ENCODE peak calls at places on chromosomes 13 and 19, in nine cellular contexts. B, W, I, N, P, S, M, X and Z are unnamed samples.

GRCh38 chr19:10946964-10947657 is 13.7 kb upstream of the SMARCA4 start:
- DNase-seq in B (peak), W (peak), I (no peak), N (no peak), P (no peak), S (no peak), M (no peak), X (no peak), Z (no peak)

GRCh38 chr19:49973987-49974386 is 13.0 kb upstream of the SIGLEC11 start:
- DNase-seq in B (no peak), W (no peak), I (no peak), N (no peak), P (no peak), S (no peak), M (no peak), X (no peak), Z (no peak)

GRCh38 chr13:23701646-23702045 is 131.4 kb downstream of the TNFRSF19 start:
- DNase-seq in B (no peak), W (no peak), I (no peak), N (peak), P (no peak), S (no peak), M (no peak), X (no peak), Z (no peak)

GRCh38 chr19:41276231-41276630 is 12.1 kb downstream of the HNRNPUL1 start:
- DNase-seq in B (no peak), W (no peak), I (no peak), N (no peak), P (no peak), S (no peak), M (no peak), X (no peak), Z (no peak)

GRCh38 chr19:13037161-13037560 is 41.9 kb downstream of the NFIX start:
- DNase-seq in B (peak), W (peak), I (no peak), N (no peak), P (no peak), S (no peak), M (peak), X (no peak), Z (no peak)

GRCh38 chr19:575527-576506 is 3.4 kb downstream of the BSG start:
- DNase-seq in B (no peak), W (peak), I (no peak), N (no peak), P (no peak), S (no peak), M (peak), X (no peak), Z (peak)

GRCh38 chr19:18496167-18496979 is 25.5 kb downstream of the ELL start:
- DNase-seq in B (no peak), W (peak), I (peak), N (no peak), P (no peak), S (peak), M (peak), X (no peak), Z (no peak)

GRCh38 chr19:18915639-18916038 is 3.5 kb downstream of the COPE start:
- DNase-seq in B (peak), W (peak), I (no peak), N (no peak), P (peak), S (no peak), M (peak), X (peak), Z (peak)